ENCODE peak calls at places on chromosome 3, in nine cellular contexts. K is psoas muscle, I is ovary, O is breast epithelium, H is stomach, Y is Peyer's patch, S is HL-60, T is fibroblast of lung, J is astrocyte. L is an unnamed sample.
A peak's percentile ranks its signal among the peaks of the same experiment; 100 is the strongest.

GRCh38 chr3:39267631-39268553 is 11.9 kb downstream of the CX3CR1 start:
- DNase-seq in T (no peak), I (no peak), H (no peak), J (no peak), S (no peak), K (no peak), O (no peak), Y (no peak), L (no peak)

GRCh38 chr3:137332296-137332695 is 374.5 kb downstream of the IL20RB start:
- DNase-seq in K (no peak), S (no peak), O (no peak), J (no peak), T (no peak), I (no peak), Y (no peak), H (no peak), L (no peak)

GRCh38 chr3:32960404-32961160 is 9.1 kb downstream of the CCR4 start:
- DNase-seq in I (no peak), T (no peak), H (no peak), Y (no peak), O (no peak), J (no peak), S (no peak), K (no peak), L (no peak)

GRCh38 chr3:64266065-64266874 is 41.0 kb upstream of the PRICKLE2 start:
- DNase-seq in T (peak; percentile 97), O (no peak), J (peak; percentile 96), Y (no peak), K (no peak), H (no peak), I (no peak), S (no peak), L (no peak)

GRCh38 chr3:184172681-184173373 is 1.8 kb upstream of the AP2M1 start:
- DNase-seq in S (no peak), I (no peak), H (no peak), Y (no peak), T (peak; percentile 94), K (no peak), O (no peak), J (peak; percentile 92), L (no peak)

GRCh38 chr3:12553921-12554391 is 2.9 kb upstream of the MKRN2 start:
- DNase-seq in S (peak; percentile 23), O (no peak), Y (no peak), K (peak; percentile 24), J (peak; percentile 18), I (peak; percentile 25), T (peak; percentile 53), H (no peak), L (no peak)

GRCh38 chr3:37968784-37969600 is 21.6 kb upstream of the VILL start:
- DNase-seq in K (no peak), O (no peak), Y (no peak), T (no peak), H (no peak), J (no peak), S (no peak), I (no peak), L (no peak)

GRCh38 chr3:120561251-120562045 is 34.7 kb upstream of the NDUFB4 start:
- DNase-seq in I (peak; percentile 77), K (peak; percentile 65), J (peak; percentile 44), H (peak; percentile 79), Y (peak; percentile 64), T (peak; percentile 60), O (no peak), S (peak; percentile 65), L (peak; percentile 86)

GRCh38 chr3:124631727-124632126 is 98.5 kb upstream of the UMPS start:
- DNase-seq in T (no peak), I (no peak), O (no peak), K (no peak), S (no peak), H (no peak), Y (no peak), J (no peak), L (no peak)

GRCh38 chr3:191070201-191070600 is 128.8 kb upstream of the OSTN start:
- DNase-seq in T (peak; percentile 95), S (no peak), O (no peak), I (no peak), K (no peak), H (no peak), J (peak; percentile 94), Y (no peak), L (no peak)

GRCh38 chr3:177370396-177370795 is 173.1 kb upstream of the TBL1XR1 start:
- DNase-seq in Y (no peak), H (no peak), J (no peak), I (no peak), S (no peak), T (no peak), O (no peak), K (no peak), L (no peak)

GRCh38 chr3:62981962-62982361 is 106.7 kb upstream of the CADPS start:
- DNase-seq in K (no peak), H (no peak), O (no peak), S (no peak), J (no peak), T (no peak), I (no peak), Y (no peak), L (no peak)

GRCh38 chr3:101204246-101204645 is 116.1 kb downstream of the IMPG2 start:
- DNase-seq in I (no peak), T (peak; percentile 27), O (no peak), K (no peak), J (no peak), S (no peak), H (no peak), Y (no peak), L (no peak)

GRCh38 chr3:89964347-89964746 is 856.9 kb downstream of the EPHA3 start:
- DNase-seq in H (no peak), S (no peak), T (peak; percentile 7), J (peak; percentile 1), Y (no peak), I (no peak), O (no peak), K (no peak), L (no peak)

GRCh38 chr3:55718475-55718874 is 231.4 kb upstream of the WNT5A start:
- DNase-seq in I (no peak), J (peak; percentile 66), S (no peak), T (peak; percentile 77), O (no peak), Y (no peak), H (no peak), K (no peak), L (no peak)

GRCh38 chr3:126149960-126150515 is 30.3 kb downstream of the ALDH1L1 start:
- DNase-seq in T (no peak), Y (peak; percentile 7), O (no peak), K (no peak), J (no peak), H (no peak), I (no peak), S (no peak), L (no peak)

GRCh38 chr3:184348057-184348382 is 10.6 kb downstream of the FAM131A start:
- DNase-seq in O (no peak), J (no peak), K (no peak), T (no peak), S (no peak), I (no peak), Y (no peak), H (no peak), L (no peak)

GRCh38 chr3:169362872-169363271 is 300.6 kb downstream of the MECOM start:
- DNase-seq in I (no peak), K (no peak), Y (no peak), O (no peak), T (no peak), S (no peak), H (no peak), J (no peak), L (no peak)

GRCh38 chr3:151393146-151393831 is 8.7 kb upstream of the P2RY12 start:
- DNase-seq in O (no peak), J (no peak), Y (no peak), H (no peak), T (peak; percentile 17), I (no peak), S (no peak), K (no peak), L (no peak)

GRCh38 chr3:172513488-172513887 is 9.7 kb downstream of the TNFSF10 start:
- DNase-seq in S (no peak), I (no peak), H (no peak), K (no peak), O (no peak), J (peak; percentile 42), T (peak; percentile 39), Y (no peak), L (no peak)

GRCh38 chr3:126022741-126023359 is 53.9 kb downstream of the ROPN1B start:
- DNase-seq in J (no peak), Y (no peak), T (no peak), O (no peak), K (no peak), I (no peak), S (no peak), H (no peak), L (no peak)

GRCh38 chr3:196636369-196637349 is 2.8 kb upstream of the NRROS start:
- DNase-seq in Y (no peak), J (no peak), I (no peak), K (no peak), S (peak; percentile 54), O (no peak), T (no peak), H (no peak), L (no peak)
- TF ChIP-seq CTCF in Y (no peak), J (no peak), I (no peak), K (no peak), S (no peak), O (no peak), T (no peak), H (no peak), L (no peak)

DNA sequence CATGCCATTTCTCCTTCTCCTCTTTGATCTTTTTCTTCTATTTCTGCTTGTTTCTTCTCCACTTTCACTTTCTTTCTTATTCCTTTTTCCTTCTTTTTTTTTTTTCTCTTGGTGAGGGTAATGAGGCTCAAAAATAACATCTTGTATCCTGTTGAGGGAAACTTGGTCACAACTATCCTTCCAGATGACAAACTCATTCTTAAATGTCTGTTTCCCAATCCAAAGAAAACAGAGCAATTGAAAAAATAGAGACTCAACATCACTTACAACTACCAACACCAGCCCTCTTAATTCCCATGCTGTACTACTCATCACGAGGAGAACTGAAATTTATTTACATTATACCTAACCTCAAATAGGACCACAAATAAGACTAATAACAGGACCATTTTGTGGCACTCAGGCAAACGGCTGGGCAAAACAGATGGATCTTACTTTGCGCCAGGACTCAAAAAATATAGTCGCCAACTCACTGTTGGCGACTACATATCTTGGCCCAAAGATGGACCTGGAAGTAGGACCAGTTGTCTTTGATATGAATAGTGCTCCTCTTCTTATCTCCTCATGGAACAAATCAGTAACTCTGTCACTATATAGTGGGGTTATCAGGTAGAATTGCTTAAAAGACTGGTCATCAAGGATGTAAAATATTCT is 343.9 kb downstream of the ZBTB20 start:
- DNase-seq in S (no peak), Y (no peak), T (peak; percentile 15), O (no peak), I (no peak), J (peak; percentile 4), K (no peak), H (no peak), L (no peak)
- H3K4me3 ChIP-seq in S (no peak overlapping the region), Y (no peak overlapping the region), T (no peak overlapping the region), O (no peak overlapping the region), I (no peak overlapping the region), J (no peak overlapping the region), K (no peak overlapping the region), H (no peak overlapping the region), L (no peak overlapping the region)

GRCh38 chr3:180330440-180330839 is 271.5 kb upstream of the TTC14 start:
- DNase-seq in H (no peak), O (no peak), S (no peak), Y (no peak), J (no peak), I (no peak), K (no peak), T (no peak), L (no peak)
- H3K27me3 ChIP-seq in H (no peaks in the 10 kb centered on the region), O (no peaks in the 10 kb centered on the region), S (no peaks in the 10 kb centered on the region), Y (no peaks in the 10 kb centered on the region), J (no peaks in the 10 kb centered on the region), I (no peaks in the 10 kb centered on the region), K (no peaks in the 10 kb centered on the region), T (no peaks in the 10 kb centered on the region), L (no peaks in the 10 kb centered on the region)

GRCh38 chr3:158780795-158781590 is 20.9 kb upstream of the MFSD1 start:
- DNase-seq in S (no peak), H (no peak), J (no peak), O (no peak), K (no peak), Y (no peak), I (no peak), T (no peak), L (no peak)
- TF ChIP-seq CTCF in S (no peak), H (no peak), J (no peak), O (no peak), K (no peak), Y (no peak), I (no peak), T (no peak), L (no peak)

L was measured in dorsolateral prefrontal cortex.